ENCODE peak calls at places on chromosome 11, in eight cellular contexts. One of them, this sample, is unnamed.

GRCh38 chr11:114058871-114059277 is 637 bp upstream of the ZBTB16 start:
- DNase-seq in GM12891: no peak
- DNase-seq in HS-5: no peak
- DNase-seq in NCI-H510A treated with DMSO at 0.1 percent for 48 hours: no peak
- DNase-seq in stimulated activated CD4-positive, alpha-beta T cell treated with anti-CD3 and anti-CD28 coated beads, Interleukin-15, amount 100 ng/mL, for 1 hour: no peak
- DNase-seq in HT1080: no peak
- DNase-seq in upper lobe of right lung: peak; percentile 71
- DNase-seq in left lung: no peak
- DNase-seq in this sample: no peak

GRCh38 chr11:46555269-46556054 is 38.4 kb downstream of the AMBRA1 start:
- DNase-seq in HS-5: no peak
- DNase-seq in upper lobe of right lung: no peak
- DNase-seq in NCI-H510A treated with DMSO at 0.1 percent for 48 hours: no peak
- DNase-seq in left lung: no peak
- DNase-seq in GM12891: no peak
- DNase-seq in HT1080: no peak
- DNase-seq in stimulated activated CD4-positive, alpha-beta T cell treated with anti-CD3 and anti-CD28 coated beads, Interleukin-15, amount 100 ng/mL, for 1 hour: no peak
- DNase-seq in this sample: no peak

GRCh38 chr11:80330302-80330701 is 889.5 kb upstream of the TENM4 start:
- DNase-seq in HS-5: peak; percentile 19
- DNase-seq in stimulated activated CD4-positive, alpha-beta T cell treated with anti-CD3 and anti-CD28 coated beads, Interleukin-15, amount 100 ng/mL, for 1 hour: no peak
- DNase-seq in HT1080: peak; percentile 76
- DNase-seq in upper lobe of right lung: no peak
- DNase-seq in left lung: no peak
- DNase-seq in GM12891: no peak
- DNase-seq in NCI-H510A treated with DMSO at 0.1 percent for 48 hours: no peak
- DNase-seq in this sample: no peak

GRCh38 chr11:128343870-128344269 is 243.5 kb downstream of the ETS1 start:
- DNase-seq in HS-5: no peak
- DNase-seq in HT1080: no peak
- DNase-seq in NCI-H510A treated with DMSO at 0.1 percent for 48 hours: no peak
- DNase-seq in GM12891: no peak
- DNase-seq in left lung: no peak
- DNase-seq in stimulated activated CD4-positive, alpha-beta T cell treated with anti-CD3 and anti-CD28 coated beads, Interleukin-15, amount 100 ng/mL, for 1 hour: no peak
- DNase-seq in upper lobe of right lung: no peak
- DNase-seq in this sample: no peak

GRCh38 chr11:71914127-71914526 is 14.3 kb downstream of the XNDC1N start:
- DNase-seq in NCI-H510A treated with DMSO at 0.1 percent for 48 hours: no peak
- DNase-seq in left lung: no peak
- DNase-seq in HS-5: peak; percentile 42
- DNase-seq in upper lobe of right lung: no peak
- DNase-seq in stimulated activated CD4-positive, alpha-beta T cell treated with anti-CD3 and anti-CD28 coated beads, Interleukin-15, amount 100 ng/mL, for 1 hour: no peak
- DNase-seq in HT1080: no peak
- DNase-seq in GM12891: no peak
- DNase-seq in this sample: no peak

GRCh38 chr11:123197711-123198110 is 2.7 kb upstream of the CLMP start:
- DNase-seq in HT1080: peak; percentile 83
- DNase-seq in upper lobe of right lung: no peak
- DNase-seq in HS-5: peak; percentile 80
- DNase-seq in NCI-H510A treated with DMSO at 0.1 percent for 48 hours: no peak
- DNase-seq in stimulated activated CD4-positive, alpha-beta T cell treated with anti-CD3 and anti-CD28 coated beads, Interleukin-15, amount 100 ng/mL, for 1 hour: no peak
- DNase-seq in GM12891: no peak
- DNase-seq in left lung: no peak
- DNase-seq in this sample: no peak

GRCh38 chr11:120062561-120062930 is 75.4 kb downstream of the TRIM29 start:
- DNase-seq in GM12891: no peak
- DNase-seq in HT1080: no peak
- DNase-seq in NCI-H510A treated with DMSO at 0.1 percent for 48 hours: no peak
- DNase-seq in upper lobe of right lung: no peak
- DNase-seq in left lung: no peak
- DNase-seq in HS-5: no peak
- DNase-seq in stimulated activated CD4-positive, alpha-beta T cell treated with anti-CD3 and anti-CD28 coated beads, Interleukin-15, amount 100 ng/mL, for 1 hour: no peak
- DNase-seq in this sample: no peak

GRCh38 chr11:127392575-127392974 is 392.0 kb upstream of the KIRREL3 start:
- DNase-seq in HT1080: no peak
- DNase-seq in left lung: no peak
- DNase-seq in upper lobe of right lung: no peak
- DNase-seq in stimulated activated CD4-positive, alpha-beta T cell treated with anti-CD3 and anti-CD28 coated beads, Interleukin-15, amount 100 ng/mL, for 1 hour: no peak
- DNase-seq in HS-5: no peak
- DNase-seq in GM12891: no peak
- DNase-seq in NCI-H510A treated with DMSO at 0.1 percent for 48 hours: no peak
- DNase-seq in this sample: no peak

GRCh38 chr11:47791774-47792173 is 24.6 kb upstream of the FNBP4 start:
- DNase-seq in HS-5: no peak
- DNase-seq in GM12891: no peak
- DNase-seq in NCI-H510A treated with DMSO at 0.1 percent for 48 hours: no peak
- DNase-seq in left lung: no peak
- DNase-seq in HT1080: no peak
- DNase-seq in stimulated activated CD4-positive, alpha-beta T cell treated with anti-CD3 and anti-CD28 coated beads, Interleukin-15, amount 100 ng/mL, for 1 hour: no peak
- DNase-seq in upper lobe of right lung: no peak
- DNase-seq in this sample: no peak

GRCh38 chr11:79439430-79439892 is 1.4 kb downstream of the TENM4 start:
- DNase-seq in stimulated activated CD4-positive, alpha-beta T cell treated with anti-CD3 and anti-CD28 coated beads, Interleukin-15, amount 100 ng/mL, for 1 hour: no peak
- DNase-seq in upper lobe of right lung: no peak
- DNase-seq in left lung: no peak
- DNase-seq in NCI-H510A treated with DMSO at 0.1 percent for 48 hours: peak; percentile 30
- DNase-seq in GM12891: no peak
- DNase-seq in HS-5: no peak
- DNase-seq in HT1080: peak; percentile 60
- DNase-seq in this sample: no peak

GRCh38 chr11:56404393-56404792 is 8.1 kb upstream of the OR5AL1 start:
- DNase-seq in GM12891: no peak
- DNase-seq in HT1080: no peak
- DNase-seq in upper lobe of right lung: no peak
- DNase-seq in NCI-H510A treated with DMSO at 0.1 percent for 48 hours: no peak
- DNase-seq in left lung: no peak
- DNase-seq in stimulated activated CD4-positive, alpha-beta T cell treated with anti-CD3 and anti-CD28 coated beads, Interleukin-15, amount 100 ng/mL, for 1 hour: no peak
- DNase-seq in HS-5: no peak
- DNase-seq in this sample: no peak

GRCh38 chr11:24635588-24636290 is 138.9 kb downstream of the LUZP2 start:
- DNase-seq in HT1080: peak; percentile 23
- DNase-seq in GM12891: no peak
- DNase-seq in left lung: no peak
- DNase-seq in stimulated activated CD4-positive, alpha-beta T cell treated with anti-CD3 and anti-CD28 coated beads, Interleukin-15, amount 100 ng/mL, for 1 hour: no peak
- DNase-seq in upper lobe of right lung: no peak
- DNase-seq in HS-5: peak; percentile 25
- DNase-seq in NCI-H510A treated with DMSO at 0.1 percent for 48 hours: no peak
- DNase-seq in this sample: no peak

GRCh38 chr11:125253795-125254525 is 89.4 kb downstream of the PKNOX2 start:
- DNase-seq in left lung: no peak
- DNase-seq in upper lobe of right lung: peak; percentile 47
- DNase-seq in stimulated activated CD4-positive, alpha-beta T cell treated with anti-CD3 and anti-CD28 coated beads, Interleukin-15, amount 100 ng/mL, for 1 hour: no peak
- DNase-seq in GM12891: no peak
- DNase-seq in HT1080: no peak
- DNase-seq in HS-5: no peak
- DNase-seq in NCI-H510A treated with DMSO at 0.1 percent for 48 hours: no peak
- DNase-seq in this sample: no peak

GRCh38 chr11:44351898-44352498 is 42.1 kb upstream of the ALX4 start:
- DNase-seq in left lung: no peak
- DNase-seq in HS-5: no peak
- DNase-seq in upper lobe of right lung: peak; percentile 25
- DNase-seq in GM12891: no peak
- DNase-seq in stimulated activated CD4-positive, alpha-beta T cell treated with anti-CD3 and anti-CD28 coated beads, Interleukin-15, amount 100 ng/mL, for 1 hour: no peak
- DNase-seq in NCI-H510A treated with DMSO at 0.1 percent for 48 hours: no peak
- DNase-seq in HT1080: no peak
- DNase-seq in this sample: no peak

GRCh38 chr11:103413266-103413888 is 304.2 kb downstream of the DYNC2H1 start:
- DNase-seq in stimulated activated CD4-positive, alpha-beta T cell treated with anti-CD3 and anti-CD28 coated beads, Interleukin-15, amount 100 ng/mL, for 1 hour: no peak
- DNase-seq in NCI-H510A treated with DMSO at 0.1 percent for 48 hours: peak; percentile 5
- DNase-seq in GM12891: no peak
- DNase-seq in HS-5: no peak
- DNase-seq in left lung: no peak
- DNase-seq in HT1080: no peak
- DNase-seq in upper lobe of right lung: no peak
- DNase-seq in this sample: no peak

GRCh38 chr11:86670179-86670578 is 2.2 kb downstream of the ME3 start:
- DNase-seq in HS-5: no peak
- DNase-seq in left lung: no peak
- DNase-seq in GM12891: no peak
- DNase-seq in HT1080: no peak
- DNase-seq in NCI-H510A treated with DMSO at 0.1 percent for 48 hours: peak; percentile 18
- DNase-seq in stimulated activated CD4-positive, alpha-beta T cell treated with anti-CD3 and anti-CD28 coated beads, Interleukin-15, amount 100 ng/mL, for 1 hour: no peak
- DNase-seq in upper lobe of right lung: no peak
- DNase-seq in this sample: no peak

GRCh38 chr11:11349051-11349450 is 4.0 kb downstream of the CSNK2A3 start:
- DNase-seq in left lung: no peak
- DNase-seq in NCI-H510A treated with DMSO at 0.1 percent for 48 hours: no peak
- DNase-seq in HS-5: no peak
- DNase-seq in HT1080: no peak
- DNase-seq in GM12891: no peak
- DNase-seq in stimulated activated CD4-positive, alpha-beta T cell treated with anti-CD3 and anti-CD28 coated beads, Interleukin-15, amount 100 ng/mL, for 1 hour: no peak
- DNase-seq in upper lobe of right lung: no peak
- DNase-seq in this sample: no peak

GRCh38 chr11:57487021-57487778 is 26.9 kb downstream of the RTN4RL2 start:
- DNase-seq in HT1080: no peak
- DNase-seq in GM12891: no peak
- DNase-seq in NCI-H510A treated with DMSO at 0.1 percent for 48 hours: no peak
- DNase-seq in HS-5: no peak
- DNase-seq in stimulated activated CD4-positive, alpha-beta T cell treated with anti-CD3 and anti-CD28 coated beads, Interleukin-15, amount 100 ng/mL, for 1 hour: no peak
- DNase-seq in left lung: no peak
- DNase-seq in upper lobe of right lung: no peak
- DNase-seq in this sample: no peak

GRCh38 chr11:59918494-59918893 is 19.7 kb upstream of the OOSP1 start:
- DNase-seq in GM12891: no peak
- DNase-seq in upper lobe of right lung: no peak
- DNase-seq in HT1080: peak; percentile 22
- DNase-seq in stimulated activated CD4-positive, alpha-beta T cell treated with anti-CD3 and anti-CD28 coated beads, Interleukin-15, amount 100 ng/mL, for 1 hour: no peak
- DNase-seq in NCI-H510A treated with DMSO at 0.1 percent for 48 hours: no peak
- DNase-seq in HS-5: peak; percentile 54
- DNase-seq in left lung: no peak
- DNase-seq in this sample: no peak

GRCh38 chr11:1699771-1700170 is 2.8 kb downstream of the KRTAP5-6 start:
- DNase-seq in upper lobe of right lung: no peak
- DNase-seq in GM12891: no peak
- DNase-seq in HT1080: no peak
- DNase-seq in left lung: no peak
- DNase-seq in stimulated activated CD4-positive, alpha-beta T cell treated with anti-CD3 and anti-CD28 coated beads, Interleukin-15, amount 100 ng/mL, for 1 hour: no peak
- DNase-seq in HS-5: no peak
- DNase-seq in NCI-H510A treated with DMSO at 0.1 percent for 48 hours: no peak
- DNase-seq in this sample: no peak

GRCh38 chr11:104661481-104661880 is 236.8 kb downstream of the CASP12 start:
- DNase-seq in left lung: no peak
- DNase-seq in HS-5: no peak
- DNase-seq in stimulated activated CD4-positive, alpha-beta T cell treated with anti-CD3 and anti-CD28 coated beads, Interleukin-15, amount 100 ng/mL, for 1 hour: no peak
- DNase-seq in NCI-H510A treated with DMSO at 0.1 percent for 48 hours: no peak
- DNase-seq in upper lobe of right lung: no peak
- DNase-seq in GM12891: no peak
- DNase-seq in HT1080: no peak
- DNase-seq in this sample: no peak

GRCh38 chr11:114673661-114674060 is 4.7 kb upstream of the NXPE2 start:
- DNase-seq in HT1080: no peak
- DNase-seq in NCI-H510A treated with DMSO at 0.1 percent for 48 hours: no peak
- DNase-seq in GM12891: no peak
- DNase-seq in left lung: no peak
- DNase-seq in stimulated activated CD4-positive, alpha-beta T cell treated with anti-CD3 and anti-CD28 coated beads, Interleukin-15, amount 100 ng/mL, for 1 hour: no peak
- DNase-seq in upper lobe of right lung: no peak
- DNase-seq in HS-5: no peak
- DNase-seq in this sample: no peak

GRCh38 chr11:133724116-133724515 is 121.2 kb downstream of the SPATA19 start:
- DNase-seq in HS-5: no peak
- DNase-seq in left lung: no peak
- DNase-seq in NCI-H510A treated with DMSO at 0.1 percent for 48 hours: no peak
- DNase-seq in HT1080: no peak
- DNase-seq in GM12891: no peak
- DNase-seq in stimulated activated CD4-positive, alpha-beta T cell treated with anti-CD3 and anti-CD28 coated beads, Interleukin-15, amount 100 ng/mL, for 1 hour: no peak
- DNase-seq in upper lobe of right lung: no peak
- DNase-seq in this sample: no peak

GRCh38 chr11:65575568-65576231 is at the start of gene EHBP1L1:
- DNase-seq in upper lobe of right lung: peak; percentile 91
- DNase-seq in HS-5: no peak
- DNase-seq in stimulated activated CD4-positive, alpha-beta T cell treated with anti-CD3 and anti-CD28 coated beads, Interleukin-15, amount 100 ng/mL, for 1 hour: peak; percentile 57
- DNase-seq in NCI-H510A treated with DMSO at 0.1 percent for 48 hours: peak; percentile 34
- DNase-seq in left lung: peak; percentile 78
- DNase-seq in GM12891: peak; percentile 92
- DNase-seq in HT1080: peak; percentile 52
- DNase-seq in this sample: peak; percentile 71

GRCh38 chr11:126345759-126346585 is 9.5 kb upstream of the ST3GAL4 start:
- DNase-seq in HS-5: no peak
- DNase-seq in GM12891: no peak
- DNase-seq in upper lobe of right lung: no peak
- DNase-seq in stimulated activated CD4-positive, alpha-beta T cell treated with anti-CD3 and anti-CD28 coated beads, Interleukin-15, amount 100 ng/mL, for 1 hour: no peak
- DNase-seq in left lung: no peak
- DNase-seq in NCI-H510A treated with DMSO at 0.1 percent for 48 hours: no peak
- DNase-seq in HT1080: peak; percentile 70
- DNase-seq in this sample: no peak

GRCh38 chr11:47869548-47870393 is 21.6 kb upstream of the NUP160 start:
- DNase-seq in upper lobe of right lung: no peak
- DNase-seq in stimulated activated CD4-positive, alpha-beta T cell treated with anti-CD3 and anti-CD28 coated beads, Interleukin-15, amount 100 ng/mL, for 1 hour: no peak
- DNase-seq in GM12891: no peak
- DNase-seq in left lung: no peak
- DNase-seq in NCI-H510A treated with DMSO at 0.1 percent for 48 hours: no peak
- DNase-seq in HS-5: no peak
- DNase-seq in HT1080: peak; percentile 37
- DNase-seq in this sample: no peak

GRCh38 chr11:13837286-13837685 is 125.2 kb upstream of the SPON1 start:
- DNase-seq in HS-5: peak; percentile 14
- DNase-seq in NCI-H510A treated with DMSO at 0.1 percent for 48 hours: no peak
- DNase-seq in stimulated activated CD4-positive, alpha-beta T cell treated with anti-CD3 and anti-CD28 coated beads, Interleukin-15, amount 100 ng/mL, for 1 hour: no peak
- DNase-seq in left lung: no peak
- DNase-seq in HT1080: peak; percentile 96
- DNase-seq in GM12891: no peak
- DNase-seq in upper lobe of right lung: no peak
- DNase-seq in this sample: no peak

GRCh38 chr11:61473370-61474025 is 35.1 kb upstream of the LRRC10B start:
- DNase-seq in left lung: no peak
- DNase-seq in HT1080: no peak
- DNase-seq in stimulated activated CD4-positive, alpha-beta T cell treated with anti-CD3 and anti-CD28 coated beads, Interleukin-15, amount 100 ng/mL, for 1 hour: no peak
- DNase-seq in upper lobe of right lung: no peak
- DNase-seq in GM12891: no peak
- DNase-seq in NCI-H510A treated with DMSO at 0.1 percent for 48 hours: no peak
- DNase-seq in HS-5: no peak
- DNase-seq in this sample: no peak

GRCh38 chr11:24234822-24235508 is 261.9 kb upstream of the LUZP2 start:
- DNase-seq in GM12891: no peak
- DNase-seq in HS-5: no peak
- DNase-seq in stimulated activated CD4-positive, alpha-beta T cell treated with anti-CD3 and anti-CD28 coated beads, Interleukin-15, amount 100 ng/mL, for 1 hour: no peak
- DNase-seq in left lung: peak; percentile 81
- DNase-seq in HT1080: peak; percentile 64
- DNase-seq in upper lobe of right lung: peak; percentile 72
- DNase-seq in NCI-H510A treated with DMSO at 0.1 percent for 48 hours: no peak
- DNase-seq in this sample: no peak

GRCh38 chr11:124310746-124311145 is 3.0 kb downstream of the OR8D1 start:
- DNase-seq in upper lobe of right lung: no peak
- DNase-seq in left lung: no peak
- DNase-seq in NCI-H510A treated with DMSO at 0.1 percent for 48 hours: no peak
- DNase-seq in stimulated activated CD4-positive, alpha-beta T cell treated with anti-CD3 and anti-CD28 coated beads, Interleukin-15, amount 100 ng/mL, for 1 hour: no peak
- DNase-seq in HS-5: no peak
- DNase-seq in HT1080: peak; percentile 18
- DNase-seq in GM12891: no peak
- DNase-seq in this sample: no peak

GRCh38 chr11:72380132-72380503 is 54.2 kb downstream of the CLPB start:
- DNase-seq in upper lobe of right lung: no peak
- DNase-seq in HT1080: no peak
- DNase-seq in NCI-H510A treated with DMSO at 0.1 percent for 48 hours: no peak
- DNase-seq in stimulated activated CD4-positive, alpha-beta T cell treated with anti-CD3 and anti-CD28 coated beads, Interleukin-15, amount 100 ng/mL, for 1 hour: no peak
- DNase-seq in HS-5: no peak
- DNase-seq in left lung: no peak
- DNase-seq in GM12891: no peak
- DNase-seq in this sample: no peak

GRCh38 chr11:108221401-108221800 is 1.0 kb downstream of the NPAT start:
- DNase-seq in NCI-H510A treated with DMSO at 0.1 percent for 48 hours: peak; percentile 9
- DNase-seq in left lung: no peak
- DNase-seq in stimulated activated CD4-positive, alpha-beta T cell treated with anti-CD3 and anti-CD28 coated beads, Interleukin-15, amount 100 ng/mL, for 1 hour: no peak
- DNase-seq in upper lobe of right lung: no peak
- DNase-seq in HT1080: no peak
- DNase-seq in HS-5: no peak
- DNase-seq in GM12891: no peak
- DNase-seq in this sample: no peak

GRCh38 chr11:66334605-66335442 is 1.4 kb downstream of the RIN1 start:
- DNase-seq in stimulated activated CD4-positive, alpha-beta T cell treated with anti-CD3 and anti-CD28 coated beads, Interleukin-15, amount 100 ng/mL, for 1 hour: no peak
- DNase-seq in HS-5: no peak
- DNase-seq in upper lobe of right lung: peak; percentile 60
- DNase-seq in left lung: no peak
- DNase-seq in HT1080: no peak
- DNase-seq in NCI-H510A treated with DMSO at 0.1 percent for 48 hours: no peak
- DNase-seq in GM12891: no peak
- DNase-seq in this sample: no peak

GRCh38 chr11:118243161-118243560 is 9.0 kb downstream of the MPZL3 start:
- DNase-seq in HT1080: no peak
- DNase-seq in NCI-H510A treated with DMSO at 0.1 percent for 48 hours: no peak
- DNase-seq in HS-5: no peak
- DNase-seq in left lung: no peak
- DNase-seq in upper lobe of right lung: no peak
- DNase-seq in stimulated activated CD4-positive, alpha-beta T cell treated with anti-CD3 and anti-CD28 coated beads, Interleukin-15, amount 100 ng/mL, for 1 hour: no peak
- DNase-seq in GM12891: no peak
- DNase-seq in this sample: no peak

This sample was measured in immature natural killer cell.